ENCODE peak calls at places on chromosome 21, in nine cellular contexts. B, R, J, G, Y, Q, O, H and F are unnamed samples.

GRCh38 chr21:39951183-39952101 is 84.2 kb downstream of the PCP4 start:
- DNase-seq in R (no peak), G (no peak), O (no peak), B (no peak), Y (no peak), Q (no peak), H (no peak), J (no peak), F (no peak)

GRCh38 chr21:25867041-25867440 is 132.3 kb downstream of the GABPA start:
- DNase-seq in B (no peak), R (no peak), G (no peak), Y (no peak), H (no peak), J (no peak), O (no peak), Q (no peak), F (no peak)

GRCh38 chr21:41328660-41329300 is 12.2 kb downstream of the FAM3B start:
- DNase-seq in Y (no peak), O (no peak), B (no peak), Q (no peak), H (no peak), J (no peak), R (no peak), G (no peak), F (no peak)

GRCh38 chr21:27681038-27681437 is 714.1 kb upstream of the ADAMTS5 start:
- DNase-seq in R (no peak), J (no peak), O (no peak), Y (no peak), G (no peak), H (no peak), B (no peak), Q (no peak), F (peak; percentile 80)

GRCh38 chr21:34078915-34079314 is 5.5 kb downstream of the MRPS6 start:
- DNase-seq in Y (no peak), Q (no peak), B (peak; percentile 78), J (no peak), H (no peak), G (no peak), R (no peak), O (peak; percentile 61), F (no peak)

GRCh38 chr21:15324542-15324941 is 259.7 kb upstream of the NRIP1 start:
- DNase-seq in Q (no peak), B (no peak), O (no peak), G (no peak), J (no peak), Y (no peak), R (no peak), H (no peak), F (no peak)

GRCh38 chr21:46221664-46222435 is 6.7 kb downstream of the LSS start:
- DNase-seq in G (no peak), B (no peak), J (no peak), Y (no peak), H (peak; percentile 46), O (no peak), Q (no peak), R (no peak), F (no peak)

GRCh38 chr21:33856893-33857527 is 58.6 kb downstream of the ATP5PO start:
- DNase-seq in Y (no peak), J (no peak), Q (peak; percentile 29), G (no peak), H (no peak), B (no peak), R (no peak), O (no peak), F (no peak)

GRCh38 chr21:29443398-29444010 is 144.8 kb downstream of the BACH1 start:
- DNase-seq in R (no peak), B (no peak), Q (no peak), G (no peak), J (no peak), O (no peak), H (no peak), Y (no peak), F (no peak)

GRCh38 chr21:34609951-34610549 is 4.9 kb downstream of the RCAN1 start:
- DNase-seq in Q (no peak), O (no peak), J (no peak), H (no peak), B (no peak), R (no peak), Y (no peak), G (no peak), F (no peak)

GRCh38 chr21:30102881-30103280 is 63.7 kb downstream of the CLDN17 start:
- DNase-seq in R (no peak), J (no peak), Y (no peak), Q (no peak), B (no peak), G (no peak), H (no peak), O (no peak), F (no peak)

GRCh38 chr21:46093668-46094400 is 4.1 kb upstream of the COL6A2 start:
- DNase-seq in G (peak; percentile 49), H (no peak), Q (peak; percentile 44), Y (no peak), B (no peak), R (no peak), J (no peak), O (no peak), F (no peak)

GRCh38 chr21:33769057-33769456 is 126.8 kb downstream of the ITSN1 start:
- DNase-seq in Y (no peak), G (no peak), H (no peak), Q (no peak), R (no peak), O (no peak), B (no peak), J (no peak), F (no peak)

GRCh38 chr21:33451634-33452071 is 28.1 kb downstream of the TMEM50B start:
- DNase-seq in B (no peak), Q (no peak), G (no peak), Y (no peak), J (no peak), O (no peak), R (no peak), H (no peak), F (peak; percentile 83)

GRCh38 chr21:39182016-39182415 is 1.2 kb downstream of the PSMG1 start:
- DNase-seq in J (no peak), O (no peak), Y (no peak), G (no peak), R (no peak), Q (no peak), H (no peak), B (no peak), F (no peak)

GRCh38 chr21:15809818-15810217 is 80.0 kb downstream of the USP25 start:
- DNase-seq in J (no peak), O (no peak), R (no peak), H (no peak), B (no peak), Q (no peak), G (peak; percentile 57), Y (no peak), F (no peak)

GRCh38 chr21:46667735-46668380 is 32.4 kb downstream of the PRMT2 start:
- DNase-seq in H (no peak), B (no peak), Y (no peak), J (no peak), R (no peak), G (peak; percentile 39), Q (no peak), O (no peak), F (no peak)

GRCh38 chr21:15249285-15249993 is 184.6 kb upstream of the NRIP1 start:
- DNase-seq in G (no peak), O (no peak), R (no peak), J (no peak), Q (no peak), H (no peak), B (no peak), Y (no peak), F (no peak)

GRCh38 chr21:26385721-26386120 is 187.4 kb downstream of the CYYR1 start:
- DNase-seq in B (no peak), R (no peak), O (no peak), Q (no peak), Y (no peak), H (no peak), G (no peak), J (no peak), F (no peak)

GRCh38 chr21:38569733-38570132 is 71.5 kb upstream of the ERG start:
- DNase-seq in B (no peak), R (no peak), O (no peak), Q (no peak), H (no peak), Y (no peak), J (no peak), G (no peak), F (no peak)

GRCh38 chr21:35096959-35097358 is 47.9 kb upstream of the RUNX1 start:
- DNase-seq in B (no peak), J (no peak), R (no peak), Q (no peak), Y (no peak), H (no peak), G (no peak), O (no peak), F (no peak)

GRCh38 chr21:39637197-39637970 is 24.6 kb downstream of the B3GALT5 start:
- DNase-seq in R (no peak), O (no peak), G (no peak), J (peak; percentile 33), B (peak; percentile 88), Q (no peak), H (no peak), Y (no peak), F (no peak)

GRCh38 chr21:38843379-38843778 is 37.6 kb downstream of the ETS2 start:
- DNase-seq in Y (no peak), H (no peak), B (no peak), R (no peak), Q (no peak), G (no peak), J (no peak), O (no peak), F (no peak)

GRCh38 chr21:44927259-44927586 is 6.5 kb upstream of the ITGB2 start:
- DNase-seq in O (no peak), Q (no peak), G (peak; percentile 44), Y (no peak), B (no peak), R (no peak), J (no peak), H (no peak), F (no peak)
- H3K4me3 ChIP-seq in O (peak overlapping the region; percentile 40), Q (no peak overlapping the region), G (no peak overlapping the region), Y (peak overlapping the region; percentile 15), B (no peak overlapping the region), R (no peak overlapping the region), J (no peak overlapping the region), H (no peak overlapping the region), F (no peak overlapping the region)

GRCh38 chr21:36747815-36748381 is 49.0 kb downstream of the SIM2 start:
- DNase-seq in O (no peak), R (no peak), B (peak; percentile 70), Y (no peak), J (peak; percentile 57), H (peak; percentile 62), Q (peak; percentile 61), G (peak; percentile 64), F (no peak)
- TF ChIP-seq CTCF in O (no peak), R (peak; percentile 87), B (no peak), Y (no peak), J (no peak), H (peak; percentile 23), Q (no peak), G (peak; percentile 37), F (no peak)

GRCh38 chr21:31558839-31559367 is 100.6 kb upstream of the SOD1 start:
- DNase-seq in O (peak; percentile 96), B (peak; percentile 85), H (peak; percentile 86), Q (peak; percentile 86), Y (peak; percentile 70), R (no peak), J (peak; percentile 66), G (peak; percentile 87), F (no peak)
- H3K4me3 ChIP-seq in O (peak overlapping the region; percentile 98), B (peak overlapping the region; percentile 42), H (peak overlapping the region; percentile 79), Q (peak overlapping the region; percentile 62), Y (peak overlapping the region; percentile 59), R (peak overlapping the region; percentile 33), J (peak overlapping the region; percentile 56), G (peak overlapping the region; percentile 69), F (no peak overlapping the region)

GRCh38 chr21:42654179-42654912 is 925 bp downstream of the PDE9A start:
- DNase-seq in H (no peak), Q (peak; percentile 63), G (peak; percentile 24), R (no peak), B (peak; percentile 40), J (no peak), O (peak; percentile 74), Y (no peak), F (no peak)
- TF ChIP-seq CTCF in H (no peak), Q (no peak), G (no peak), R (no peak), B (no peak), J (no peak), O (no peak), Y (no peak), F (peak; percentile 4)